ENCODE peak calls at places on chromosome 13, in eight cellular contexts. Y, P, B, F, X, C, W and A are unnamed samples.

GRCh38 chr13:86741762-86742285 is 929.3 kb upstream of the SLITRK5 start:
- DNase-seq in Y (no peak), P (no peak), B (no peak), F (no peak), X (no peak), C (no peak), W (no peak), A (no peak)

GRCh38 chr13:110015253-110015652 is 228.9 kb upstream of the IRS2 start:
- DNase-seq in Y (no peak), P (no peak), B (no peak), F (no peak), X (no peak), C (no peak), W (no peak), A (no peak)

GRCh38 chr13:29909975-29910674 is 59.7 kb upstream of the UBL3 start:
- DNase-seq in Y (no peak), P (no peak), B (no peak), F (no peak), X (no peak), C (no peak), W (no peak), A (no peak)

GRCh38 chr13:112718318-112718717 is 28.5 kb downstream of the ATP11A start:
- DNase-seq in Y (peak), P (no peak), B (no peak), F (no peak), X (no peak), C (no peak), W (no peak), A (no peak)

GRCh38 chr13:112714772-112715569 is 25.1 kb downstream of the ATP11A start:
- DNase-seq in Y (peak), P (no peak), B (no peak), F (no peak), X (peak), C (no peak), W (no peak), A (no peak)

GRCh38 chr13:57128909-57129308 is 11.8 kb upstream of the PRR20A start:
- DNase-seq in Y (peak), P (no peak), B (peak), F (no peak), X (no peak), C (no peak), W (no peak), A (no peak)

GRCh38 chr13:41007359-41008118 is 11.6 kb downstream of the ELF1 start:
- DNase-seq in Y (no peak), P (no peak), B (no peak), F (no peak), X (no peak), C (no peak), W (no peak), A (no peak)

GRCh38 chr13:34416833-34417425 is 525.1 kb upstream of the NBEA start:
- DNase-seq in Y (no peak), P (no peak), B (no peak), F (peak), X (no peak), C (no peak), W (peak), A (no peak)

GRCh38 chr13:19618925-19619324 is 14.5 kb upstream of the MPHOSPH8 start:
- DNase-seq in Y (peak), P (no peak), B (peak), F (no peak), X (no peak), C (no peak), W (no peak), A (no peak)

GRCh38 chr13:39527961-39528720 is 74.9 kb downstream of the LHFPL6 start:
- DNase-seq in Y (no peak), P (peak), B (no peak), F (no peak), X (no peak), C (no peak), W (no peak), A (no peak)

GRCh38 chr13:28964052-28964451 is 143.9 kb downstream of the MTUS2 start:
- DNase-seq in Y (no peak), P (no peak), B (no peak), F (no peak), X (no peak), C (no peak), W (no peak), A (no peak)

GRCh38 chr13:60837806-60838205 is 440.8 kb downstream of the TDRD3 start:
- DNase-seq in Y (no peak), P (no peak), B (no peak), F (no peak), X (no peak), C (no peak), W (no peak), A (no peak)

GRCh38 chr13:73880365-73880764 is 253.8 kb downstream of the KLF12 start:
- DNase-seq in Y (no peak), P (no peak), B (no peak), F (no peak), X (no peak), C (no peak), W (no peak), A (no peak)

GRCh38 chr13:31980842-31981241 is 50.7 kb upstream of the FRY start:
- DNase-seq in Y (no peak), P (no peak), B (no peak), F (no peak), X (no peak), C (no peak), W (no peak), A (no peak)

GRCh38 chr13:30623392-30623791 is 5.7 kb downstream of the USPL1 start:
- DNase-seq in Y (no peak), P (no peak), B (no peak), F (no peak), X (no peak), C (no peak), W (no peak), A (no peak)

GRCh38 chr13:31940076-31940475 is 91.5 kb upstream of the FRY start:
- DNase-seq in Y (no peak), P (no peak), B (no peak), F (no peak), X (no peak), C (no peak), W (no peak), A (no peak)

GRCh38 chr13:84362777-84363176 is 480.5 kb upstream of the SLITRK1 start:
- DNase-seq in Y (no peak), P (no peak), B (no peak), F (no peak), X (no peak), C (no peak), W (no peak), A (no peak)